ENCODE peak calls at places on chromosomes 12 and 14, in five cellular contexts. J, K, M, T and V are unnamed samples.

GRCh38 chr14:98963610-98964009 is 308.4 kb downstream of the BCL11B start:
- DNase-seq in J (no peak), T (no peak), M (no peak), K (no peak), V (no peak)

GRCh38 chr12:109153711-109154434 is 37.5 kb downstream of the ACACB start:
- DNase-seq in M (no peak), J (no peak), T (no peak), K (no peak), V (no peak)

GRCh38 chr12:88553941-88554658 is 26.2 kb downstream of the KITLG start:
- DNase-seq in T (peak; percentile 91), M (no peak), J (peak; percentile 70), K (peak; percentile 64), V (peak; percentile 68)

GRCh38 chr12:43337571-43338497 is 214.2 kb downstream of the ADAMTS20 start:
- DNase-seq in M (no peak), T (no peak), K (no peak), J (no peak), V (peak; percentile 43)

GRCh38 chr12:28540324-28540714 is 350.1 kb downstream of the CCDC91 start:
- DNase-seq in M (no peak), J (no peak), K (no peak), T (no peak), V (no peak)

GRCh38 chr12:104514127-104514810 is 57.5 kb downstream of the CHST11 start:
- DNase-seq in T (no peak), J (no peak), M (no peak), K (no peak), V (no peak)

GRCh38 chr12:44372259-44372658 is 503.9 kb downstream of the NELL2 start:
- DNase-seq in M (peak; percentile 50), J (no peak), K (peak; percentile 40), T (no peak), V (no peak)

GRCh38 chr12:95102916-95103671 is 29.7 kb upstream of the NR2C1 start:
- DNase-seq in T (peak; percentile 68), J (peak; percentile 61), M (peak; percentile 90), K (peak; percentile 56), V (peak; percentile 94)

GRCh38 chr14:89139404-89140247 is 277.4 kb downstream of the FOXN3 start:
- DNase-seq in M (no peak), J (no peak), K (peak; percentile 60), T (peak; percentile 3), V (no peak)

GRCh38 chr14:104928391-104929133 is 3.9 kb downstream of the PLD4 start:
- DNase-seq in T (no peak), J (no peak), M (no peak), K (no peak), V (no peak)

GRCh38 chr12:113162102-113163029 is 12.8 kb downstream of the CFAP73 start:
- DNase-seq in M (no peak), T (no peak), K (no peak), J (no peak), V (no peak)

GRCh38 chr12:113850309-113851056 is 115.6 kb downstream of the RBM19 start:
- DNase-seq in T (no peak), J (no peak), M (no peak), K (no peak), V (no peak)

GRCh38 chr12:131928765-131929529 is at the start of gene PUS1:
- DNase-seq in M (peak; percentile 48), J (peak; percentile 81), T (peak; percentile 90), K (peak; percentile 95), V (peak; percentile 62)

GRCh38 chr14:105857816-105858675 is 331.7 kb downstream of the TMEM121 start:
- DNase-seq in J (no peak), T (no peak), M (no peak), K (no peak), V (no peak)

GRCh38 chr12:122121341-122122192 is 43.0 kb downstream of the MLXIP start:
- DNase-seq in K (peak; percentile 53), M (no peak), T (no peak), J (no peak), V (no peak)

GRCh38 chr12:29552324-29552927 is 54.9 kb upstream of the OVCH1 start:
- DNase-seq in J (no peak), M (peak; percentile 33), K (peak; percentile 80), T (peak; percentile 19), V (no peak)

GRCh38 chr12:116924558-116925453 is 14.1 kb downstream of the FBXW8 start:
- DNase-seq in K (peak; percentile 37), M (no peak), J (peak; percentile 75), T (no peak), V (peak; percentile 70)

GRCh38 chr12:29807125-29807524 is 23.4 kb upstream of the TMTC1 start:
- DNase-seq in T (no peak), K (no peak), J (no peak), M (no peak), V (no peak)

GRCh38 chr12:62603811-62604098 is 137.1 kb downstream of the MON2 start:
- DNase-seq in M (no peak), J (no peak), K (no peak), T (no peak), V (no peak)

GRCh38 chr14:101017209-101017608 is 113.7 kb upstream of the RTL1 start:
- DNase-seq in K (peak; percentile 29), J (no peak), M (no peak), T (no peak), V (no peak)

GRCh38 chr12:15629108-15629507 is 160.1 kb downstream of the EPS8 start:
- DNase-seq in M (peak; percentile 35), K (peak; percentile 100), J (peak; percentile 93), T (no peak), V (peak; percentile 83)

GRCh38 chr12:114245555-114245954 is 160.4 kb downstream of the TBX5 start:
- DNase-seq in M (no peak), T (no peak), J (no peak), K (no peak), V (no peak)

GRCh38 chr12:48979602-48980388 is 1.7 kb downstream of the WNT1 start:
- DNase-seq in K (no peak), M (no peak), T (no peak), J (no peak), V (no peak)

GRCh38 chr12:132827763-132828703 is 636 bp downstream of the GOLGA3 start:
- DNase-seq in M (no peak), K (peak; percentile 31), J (peak; percentile 39), T (no peak), V (peak; percentile 21)

GRCh38 chr14:28240909-28241308 is 525.7 kb upstream of the FOXG1 start:
- DNase-seq in K (no peak), J (no peak), T (no peak), M (no peak), V (no peak)

GRCh38 chr12:55703976-55704761 is 3.5 kb downstream of the ITGA7 start:
- DNase-seq in K (peak; percentile 88), T (no peak), J (no peak), M (no peak), V (no peak)

GRCh38 chr12:124032265-124032886 is 59.4 kb downstream of the ZNF664 start:
- DNase-seq in T (peak; percentile 25), M (peak; percentile 24), J (peak; percentile 52), K (peak; percentile 78), V (no peak)

GRCh38 chr12:124646385-124647230 is 79.2 kb upstream of the NCOR2 start:
- DNase-seq in T (no peak), J (no peak), K (no peak), M (no peak), V (no peak)